ENCODE peak calls at places on chromosomes 2 and 18, in seven cellular contexts. E, X, U, B, O, Q and C are unnamed samples.

GRCh38 chr2:101002562-101003277 is 631 bp downstream of the RPL31 start:
- DNase-seq in E (no peak), X (peak; percentile 8), U (no peak), B (no peak), O (peak; percentile 23), Q (no peak), C (peak; percentile 64)

GRCh38 chr18:7082666-7083065 is 34.9 kb downstream of the LAMA1 start:
- DNase-seq in E (no peak), X (no peak), U (no peak), B (no peak), O (no peak), Q (no peak), C (no peak)

GRCh38 chr2:136860443-136860958 is 95.2 kb downstream of the THSD7B start:
- DNase-seq in E (no peak), X (no peak), U (no peak), B (no peak), O (no peak), Q (no peak), C (no peak)

GRCh38 chr2:73983322-73984202 is 1.1 kb upstream of the TET3 start:
- DNase-seq in E (no peak), X (no peak), U (no peak), B (no peak), O (peak; percentile 68), Q (no peak), C (peak; percentile 57)

GRCh38 chr18:11818486-11819203 is 32.6 kb upstream of the CHMP1B start:
- DNase-seq in E (no peak), X (no peak), U (no peak), B (no peak), O (no peak), Q (no peak), C (no peak)

GRCh38 chr2:197800091-197800490 is 4.3 kb upstream of the PLCL1 start:
- DNase-seq in E (no peak), X (no peak), U (no peak), B (no peak), O (no peak), Q (no peak), C (no peak)

GRCh38 chr18:39346916-39347315 is 1781.3 kb upstream of the CELF4 start:
- DNase-seq in E (peak; percentile 18), X (no peak), U (no peak), B (no peak), O (no peak), Q (no peak), C (no peak)

GRCh38 chr2:115160523-115161521 is 718.4 kb downstream of the DPP10 start:
- DNase-seq in E (no peak), X (no peak), U (no peak), B (no peak), O (peak; percentile 51), Q (no peak), C (no peak)

GRCh38 chr2:65030481-65030880 is 25.7 kb upstream of the CEP68 start:
- DNase-seq in E (no peak), X (no peak), U (no peak), B (no peak), O (no peak), Q (no peak), C (no peak)

GRCh38 chr2:207166349-207167128 is 791 bp upstream of the KLF7 start:
- DNase-seq in E (peak; percentile 86), X (peak; percentile 70), U (no peak), B (peak; percentile 58), O (peak; percentile 70), Q (peak; percentile 59), C (peak; percentile 74)